ENCODE peak calls at places on chromosome 14, in nine cellular contexts. S is HFFc6, O is AG04449, Z is heart right ventricle, E is fibroblast of pulmonary artery, N is mucosa of descending colon, G is A549, M is transverse colon, C is GM06990. X is an unnamed sample.

GRCh38 chr14:67512463-67513134 is 20.5 kb upstream of the PLEKHH1 start:
- DNase-seq in S (no peak), O (no peak), Z (no peak), E (no peak), N (no peak), G (no peak), M (no peak), C (no peak), X (no peak)

GRCh38 chr14:100427166-100427565 is 104.0 kb downstream of the SLC25A47 start:
- DNase-seq in S (no peak), O (no peak), Z (no peak), E (no peak), N (no peak), G (no peak), M (no peak), C (no peak), X (no peak)

GRCh38 chr14:68395585-68395984 is 397.3 kb downstream of the ZFP36L1 start:
- DNase-seq in S (peak; percentile 65), O (no peak), Z (no peak), E (peak; percentile 67), N (no peak), G (no peak), M (no peak), C (no peak), X (no peak)

GRCh38 chr14:101200008-101200649 is 296.6 kb upstream of the RTL1 start:
- DNase-seq in S (no peak), O (no peak), Z (no peak), E (no peak), N (no peak), G (no peak), M (no peak), C (no peak), X (no peak)

GRCh38 chr14:99809864-99810854 is 16.9 kb downstream of the EML1 start:
- DNase-seq in S (no peak), O (no peak), Z (peak; percentile 48), E (no peak), N (no peak), G (no peak), M (no peak), C (no peak), X (no peak)

GRCh38 chr14:87014854-87015253 is 978.1 kb downstream of the GALC start:
- DNase-seq in S (no peak), O (no peak), Z (no peak), E (no peak), N (no peak), G (no peak), M (no peak), C (no peak), X (no peak)

GRCh38 chr14:29554335-29554734 is 373.3 kb downstream of the PRKD1 start:
- DNase-seq in S (no peak), O (no peak), Z (no peak), E (no peak), N (no peak), G (no peak), M (no peak), C (no peak), X (no peak)

GRCh38 chr14:38950676-38951075 is 152.4 kb downstream of the SEC23A start:
- DNase-seq in S (no peak), O (no peak), Z (no peak), E (no peak), N (no peak), G (no peak), M (no peak), C (no peak), X (no peak)

GRCh38 chr14:44952391-44953110 is 9.2 kb downstream of the KLHL28 start:
- DNase-seq in S (no peak), O (no peak), Z (no peak), E (no peak), N (no peak), G (no peak), M (no peak), C (no peak), X (no peak)

DNA sequence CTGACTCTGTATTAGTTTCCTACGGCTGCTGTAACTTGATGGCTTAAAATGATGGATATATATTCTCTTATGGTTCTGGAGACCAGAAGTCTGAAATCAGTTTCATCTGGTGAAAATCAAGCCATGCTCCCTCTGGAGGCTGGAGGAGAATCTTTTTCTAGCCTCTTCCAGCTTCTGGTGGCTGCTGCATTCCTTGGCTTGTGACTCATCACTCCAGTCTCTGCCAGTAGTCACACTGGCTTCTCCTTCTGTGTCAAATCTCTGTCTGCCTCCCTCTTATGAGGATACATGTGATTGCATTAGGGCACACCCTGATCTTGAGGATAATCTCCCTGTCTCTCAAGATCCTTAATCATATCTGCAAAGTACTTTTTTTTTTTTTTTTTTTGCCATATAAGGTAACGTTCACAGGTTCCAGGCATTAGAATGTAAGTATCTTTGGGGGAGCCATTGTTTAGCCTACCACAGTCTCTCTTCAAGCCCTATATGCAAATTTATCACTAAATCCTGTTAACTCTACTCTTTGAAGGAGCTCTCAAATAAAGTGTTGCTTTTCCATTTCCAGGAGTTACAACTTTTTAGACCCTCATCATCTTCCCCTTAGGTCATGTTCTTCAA is 17.8 kb downstream of the DNAL1 start:
- DNase-seq in S (peak; percentile 94), O (peak; percentile 65), Z (no peak), E (peak; percentile 91), N (no peak), G (peak; percentile 53), M (no peak), C (no peak), X (no peak)
- TF ChIP-seq CTCF in S (peak; percentile 75), O (peak; percentile 70), Z (no peak), E (peak; percentile 74), N (no peak), G (peak; percentile 52), M (peak; percentile 33), C (no peak), X (no peak)

GRCh38 chr14:71556730-71557129 is 375.5 kb upstream of the RGS6 start:
- DNase-seq in S (no peak), O (no peak), Z (no peak), E (no peak), N (peak; percentile 16), G (no peak), M (no peak), C (no peak), X (no peak)

GRCh38 chr14:71555654-71556559 is 376.3 kb upstream of the RGS6 start:
- DNase-seq in S (no peak), O (no peak), Z (no peak), E (peak; percentile 54), N (peak; percentile 51), G (no peak), M (peak; percentile 39), C (peak; percentile 80), X (peak; percentile 54)

GRCh38 chr14:71554323-71554722 is 377.9 kb upstream of the RGS6 start:
- DNase-seq in S (no peak), O (no peak), Z (no peak), E (no peak), N (no peak), G (no peak), M (no peak), C (peak; percentile 52), X (peak; percentile 31)

GRCh38 chr14:71553779-71554178 is 378.4 kb upstream of the RGS6 start:
- DNase-seq in S (no peak), O (no peak), Z (no peak), E (no peak), N (no peak), G (no peak), M (no peak), C (no peak), X (no peak)

GRCh38 chr14:71554959-71555612 is 377.1 kb upstream of the RGS6 start:
- DNase-seq in S (no peak), O (no peak), Z (no peak), E (no peak), N (no peak), G (no peak), M (no peak), C (no peak), X (no peak)
- TF ChIP-seq CTCF in S (no peak), O (no peak), Z (no peak), E (no peak), N (no peak), G (no peak), M (no peak), C (no peak), X (no peak)

DNA sequence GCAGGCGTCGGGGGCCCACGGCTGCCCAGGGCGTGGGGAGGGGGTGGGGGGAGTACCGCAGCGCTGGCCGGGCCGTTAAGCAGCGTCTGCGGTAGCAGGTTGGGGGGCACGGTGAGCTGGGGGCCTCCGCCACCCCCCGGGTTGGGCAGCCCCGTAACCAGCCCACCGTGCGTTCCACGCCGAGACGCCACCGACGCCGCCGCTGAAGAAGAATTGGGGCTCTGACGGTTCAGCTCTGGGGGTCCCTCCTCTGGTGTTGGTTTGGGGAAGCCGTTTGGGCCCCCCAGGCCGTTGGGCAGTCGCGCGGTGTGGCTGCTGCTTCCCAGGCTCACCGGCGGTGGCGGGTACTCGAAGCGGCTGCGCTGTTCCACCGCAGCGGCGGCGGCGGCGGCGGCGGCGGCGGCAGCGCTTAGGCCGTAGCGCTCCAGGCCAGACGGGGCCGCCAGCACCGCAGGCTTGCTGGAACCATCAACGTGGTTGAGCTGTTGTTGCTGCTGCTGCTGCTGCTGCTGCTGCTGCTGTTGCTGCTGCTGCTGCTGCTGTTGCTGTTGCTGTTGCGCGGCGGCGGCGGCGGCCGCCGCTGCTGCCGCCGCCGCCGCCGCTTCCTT is 1.5 kb downstream of the IRF2BPL start:
- DNase-seq in S (peak; percentile 46), O (no peak), Z (peak; percentile 50), E (peak; percentile 58), N (no peak), G (no peak), M (no peak), C (peak; percentile 58), X (peak; percentile 64)
- TF ChIP-seq CTCF in S (peak; percentile 12), O (no peak), Z (no peak), E (no peak), N (no peak), G (no peak), M (no peak), C (no peak), X (peak; percentile 16)

GRCh38 chr14:94123296-94123695 is 6.1 kb downstream of the IFI27L2 start:
- DNase-seq in S (no peak), O (no peak), Z (no peak), E (no peak), N (no peak), G (no peak), M (no peak), C (no peak), X (no peak)

GRCh38 chr14:94121485-94121884 is 7.9 kb downstream of the IFI27L2 start:
- DNase-seq in S (no peak), O (no peak), Z (no peak), E (no peak), N (no peak), G (no peak), M (no peak), C (no peak), X (no peak)

GRCh38 chr14:94123868-94124267 is 5.5 kb downstream of the IFI27L2 start:
- DNase-seq in S (no peak), O (no peak), Z (no peak), E (no peak), N (no peak), G (no peak), M (no peak), C (no peak), X (no peak)

GRCh38 chr14:94120667-94121335 is 8.6 kb downstream of the IFI27L2 start:
- DNase-seq in S (peak; percentile 95), O (peak; percentile 76), Z (no peak), E (peak; percentile 43), N (no peak), G (no peak), M (no peak), C (no peak), X (no peak)

DNA sequence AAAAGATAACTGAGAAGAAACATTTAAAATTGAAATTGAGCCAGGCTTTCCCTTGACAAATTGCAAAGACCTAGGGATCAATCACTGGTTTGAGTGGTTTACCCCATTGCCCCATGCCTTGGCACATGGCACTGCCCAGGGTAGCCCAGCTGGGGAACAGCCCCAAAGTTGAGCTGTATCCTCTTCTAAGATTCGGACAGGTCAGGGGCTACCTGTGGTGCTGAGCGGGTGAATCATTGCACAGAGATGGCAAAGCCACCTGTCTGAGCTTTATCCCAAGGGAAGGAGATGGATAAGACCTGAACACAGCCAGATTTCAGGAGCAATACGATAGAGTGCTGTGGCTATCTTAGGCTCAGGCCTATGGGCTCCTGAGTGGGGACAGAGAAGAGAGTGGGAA is 7.0 kb downstream of the IFI27L2 start:
- DNase-seq in S (no peak), O (no peak), Z (no peak), E (no peak), N (no peak), G (no peak), M (no peak), C (no peak), X (no peak)
- TF ChIP-seq CTCF in S (no peak), O (no peak), Z (no peak), E (no peak), N (no peak), G (no peak), M (no peak), C (no peak), X (no peak)